ENCODE peak calls at places on chromosomes 12 and 14, in four cellular contexts. V, T, R and J are unnamed samples.

GRCh38 chr14:98172243-98172778 is 1099.7 kb downstream of the BCL11B start:
- DNase-seq in V (no peak), T (no peak), R (no peak), J (no peak)

GRCh38 chr14:104081951-104082464 is 3.5 kb upstream of the ASPG start:
- DNase-seq in V (no peak), T (no peak), R (no peak), J (no peak)

GRCh38 chr12:100263131-100263530 is 3.7 kb downstream of the DEPDC4 start:
- DNase-seq in V (no peak), T (no peak), R (no peak), J (no peak)

GRCh38 chr12:15815730-15816129 is 26.5 kb upstream of the EPS8 start:
- DNase-seq in V (no peak), T (no peak), R (no peak), J (no peak)

GRCh38 chr12:108773798-108774788 is 42.8 kb upstream of the CORO1C start:
- DNase-seq in V (no peak), T (peak), R (no peak), J (no peak)

GRCh38 chr14:71675902-71676291 is 256.3 kb upstream of the RGS6 start:
- DNase-seq in V (no peak), T (no peak), R (no peak), J (no peak)

GRCh38 chr12:49030714-49031572 is 12.4 kb upstream of the PRKAG1 start:
- DNase-seq in V (no peak), T (no peak), R (no peak), J (no peak)

GRCh38 chr14:103093856-103094405 is 594 bp upstream of the EXOC3L4 start:
- DNase-seq in V (no peak), T (no peak), R (no peak), J (no peak)

GRCh38 chr14:61965030-61965745 is 203.0 kb downstream of the SNAPC1 start:
- DNase-seq in V (no peak), T (peak), R (no peak), J (no peak)

GRCh38 chr12:54352022-54352531 is 12.2 kb downstream of the GPR84 start:
- DNase-seq in V (peak), T (no peak), R (no peak), J (no peak)

GRCh38 chr12:94220804-94221203 is 72.4 kb downstream of the PLXNC1 start:
- DNase-seq in V (no peak), T (no peak), R (no peak), J (no peak)

GRCh38 chr12:130818381-130819247 is 20.4 kb downstream of the STX2 start:
- DNase-seq in V (peak), T (no peak), R (peak), J (peak)

GRCh38 chr14:77124345-77125274 is 17.0 kb downstream of the ZDHHC22 start:
- DNase-seq in V (peak), T (no peak), R (no peak), J (peak)

GRCh38 chr12:126708492-126708896 is 1558.5 kb upstream of the TMEM132C start:
- DNase-seq in V (no peak), T (no peak), R (no peak), J (no peak)

GRCh38 chr12:95815635-95816212 is 25.2 kb upstream of the NTN4 start:
- DNase-seq in V (no peak), T (peak), R (no peak), J (peak)

GRCh38 chr12:96368233-96368632 is 32.0 kb downstream of the CDK17 start:
- DNase-seq in V (no peak), T (no peak), R (no peak), J (no peak)

GRCh38 chr12:105924526-105925208 is 214.1 kb downstream of the NUAK1 start:
- DNase-seq in V (no peak), T (no peak), R (no peak), J (no peak)

GRCh38 chr12:6735448-6736191 is 11.8 kb downstream of the COPS7A start:
- DNase-seq in V (peak), T (peak), R (no peak), J (peak)

GRCh38 chr14:93375673-93376156 is 28.7 kb downstream of the COX8C start:
- DNase-seq in V (no peak), T (no peak), R (peak), J (no peak)

GRCh38 chr12:46770501-46771183 is 55.2 kb downstream of the SLC38A4 start:
- DNase-seq in V (no peak), T (peak), R (no peak), J (peak)

GRCh38 chr12:63006536-63006935 is 71.6 kb upstream of the PPM1H start:
- DNase-seq in V (no peak), T (no peak), R (no peak), J (no peak)

GRCh38 chr12:110337912-110338710 is 57.1 kb downstream of the ATP2A2 start:
- DNase-seq in V (no peak), T (peak), R (no peak), J (no peak)

GRCh38 chr12:53514626-53515290 is 7.5 kb upstream of the NPFF start:
- DNase-seq in V (no peak), T (no peak), R (no peak), J (no peak)

GRCh38 chr12:44873898-44874297 is 2.2 kb downstream of the NELL2 start:
- DNase-seq in V (peak), T (no peak), R (no peak), J (no peak)

GRCh38 chr12:42097971-42098370 is 46.7 kb downstream of the GXYLT1 start:
- DNase-seq in V (no peak), T (no peak), R (peak), J (no peak)

GRCh38 chr12:26460361-26460760 is 265.0 kb downstream of the SSPN start:
- DNase-seq in V (no peak), T (no peak), R (no peak), J (no peak)

GRCh38 chr14:20802341-20803084 is at the start of gene RNASE1:
- DNase-seq in V (peak), T (peak), R (no peak), J (no peak)

GRCh38 chr12:116319851-116320621 is 42.5 kb upstream of the MED13L start:
- DNase-seq in V (no peak), T (no peak), R (no peak), J (no peak)

GRCh38 chr12:83197483-83197914 is 510.8 kb downstream of the TMTC2 start:
- DNase-seq in V (no peak), T (no peak), R (no peak), J (no peak)

GRCh38 chr12:81350309-81350708 is 272.4 kb downstream of the ACSS3 start:
- DNase-seq in V (no peak), T (no peak), R (no peak), J (no peak)

GRCh38 chr14:104820669-104821228 is 19.8 kb downstream of the ZBTB42 start:
- DNase-seq in V (no peak), T (peak), R (no peak), J (no peak)

GRCh38 chr12:128843538-128843937 is 9.7 kb upstream of the GLT1D1 start:
- DNase-seq in V (no peak), T (no peak), R (no peak), J (no peak)

GRCh38 chr12:124379938-124380754 is 85.3 kb downstream of the RFLNA start:
- DNase-seq in V (no peak), T (no peak), R (no peak), J (no peak)

GRCh38 chr12:30764251-30764650 is 9.5 kb upstream of the CAPRIN2 start:
- DNase-seq in V (no peak), T (no peak), R (no peak), J (no peak)
- TF ChIP-seq FOXK2 in V (no peak), T (no peak), R (no peak), J (no peak)

GRCh38 chr14:80364274-80364673 is 153.0 kb upstream of the DIO2 start:
- DNase-seq in V (no peak), T (peak), R (no peak), J (peak)
- TF ChIP-seq FOXK2 in V (no peak), T (no peak), R (no peak), J (no peak)

DNA sequence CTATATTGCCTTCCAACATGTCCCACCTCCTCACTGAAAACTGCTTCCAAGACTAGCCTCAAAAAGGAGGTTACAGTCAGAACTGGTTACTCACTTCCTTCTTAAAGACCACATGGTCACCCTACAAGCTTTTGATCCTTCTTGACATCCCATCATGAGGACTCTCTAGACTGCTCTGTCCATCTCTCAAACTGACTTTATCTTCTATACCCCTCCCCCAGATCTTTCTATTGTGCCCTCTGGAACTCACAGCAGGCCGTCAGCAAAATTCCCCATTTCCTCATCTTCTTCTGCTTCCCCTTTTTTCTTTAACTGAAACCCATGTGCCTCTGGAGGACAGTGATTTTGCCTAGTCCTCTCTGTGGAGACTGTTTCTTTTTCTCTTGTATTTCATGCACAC is 18.1 kb upstream of the IGF1 start:
- DNase-seq in V (no peak), T (no peak), R (no peak), J (no peak)
- TF ChIP-seq FOXK2 in V (no peak), T (no peak), R (no peak), J (no peak)

GRCh38 chr12:12217018-12217359 is 49.9 kb downstream of the LRP6 start:
- DNase-seq in V (no peak), T (no peak), R (no peak), J (no peak)

GRCh38 chr12:12224240-12224940 is 42.5 kb downstream of the LRP6 start:
- DNase-seq in V (no peak), T (no peak), R (no peak), J (no peak)

GRCh38 chr12:12219664-12220063 is 47.2 kb downstream of the LRP6 start:
- DNase-seq in V (no peak), T (peak), R (no peak), J (no peak)

GRCh38 chr12:12226187-12226586 is 40.7 kb downstream of the LRP6 start:
- DNase-seq in V (no peak), T (no peak), R (no peak), J (no peak)

DNA sequence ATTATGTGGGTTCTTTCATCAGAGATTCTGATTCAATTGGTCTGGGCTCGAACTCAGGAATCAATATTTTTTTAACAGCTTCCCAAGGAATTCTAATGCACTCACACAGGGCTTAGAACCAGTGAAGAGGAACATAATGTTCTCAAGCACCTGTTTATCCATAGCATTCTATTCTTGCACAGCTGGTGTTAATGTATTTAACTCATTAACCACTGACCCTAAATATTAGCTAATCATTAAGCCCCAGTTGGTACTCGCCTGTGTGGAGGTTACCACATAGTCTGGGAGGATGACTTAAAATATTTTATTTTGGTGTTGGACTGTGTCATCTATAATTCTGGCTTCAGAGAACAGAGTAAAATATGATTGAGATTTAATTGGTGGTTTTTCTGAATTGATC is 45.3 kb downstream of the LRP6 start:
- DNase-seq in V (no peak), T (no peak), R (peak), J (no peak)
- TF ChIP-seq FOXK2 in V (no peak), T (no peak), R (no peak), J (no peak)